ENCODE peak calls at places on chromosomes 1 and 21, in four cellular contexts. One of them, this sample, is unnamed.

GRCh38 chr1:15417365-15417934 is 7.8 kb downstream of the EFHD2 start:
- DNase-seq in neuronal stem cell: no peak
- DNase-seq in mesendoderm: peak
- DNase-seq in IMR-90: peak
- DNase-seq in this sample: no peak

GRCh38 chr1:206004821-206005220 is 1.6 kb upstream of the RAB7B start:
- DNase-seq in neuronal stem cell: no peak
- DNase-seq in IMR-90: no peak
- DNase-seq in mesendoderm: no peak
- DNase-seq in this sample: peak

GRCh38 chr21:44911384-44912157 is 9.1 kb downstream of the ITGB2 start:
- DNase-seq in mesendoderm: no peak
- DNase-seq in neuronal stem cell: no peak
- DNase-seq in IMR-90: no peak
- DNase-seq in this sample: no peak

GRCh38 chr1:159936284-159936904 is 9.0 kb downstream of the IGSF9 start:
- DNase-seq in mesendoderm: peak
- DNase-seq in neuronal stem cell: peak
- DNase-seq in IMR-90: no peak
- DNase-seq in this sample: peak

GRCh38 chr1:221667504-221667903 is 74.4 kb downstream of the DUSP10 start:
- DNase-seq in mesendoderm: no peak
- DNase-seq in IMR-90: peak
- DNase-seq in neuronal stem cell: no peak
- DNase-seq in this sample: peak

GRCh38 chr1:235336903-235337302 is 8.5 kb downstream of the GGPS1 start:
- DNase-seq in mesendoderm: no peak
- DNase-seq in IMR-90: peak
- DNase-seq in neuronal stem cell: no peak
- DNase-seq in this sample: no peak

GRCh38 chr21:38479641-38480515 is 18.4 kb downstream of the ERG start:
- DNase-seq in IMR-90: no peak
- DNase-seq in mesendoderm: no peak
- DNase-seq in neuronal stem cell: no peak
- DNase-seq in this sample: no peak

GRCh38 chr1:172344444-172344843 is 76.0 kb upstream of the C1orf105 start:
- DNase-seq in mesendoderm: no peak
- DNase-seq in IMR-90: no peak
- DNase-seq in neuronal stem cell: no peak
- DNase-seq in this sample: no peak

GRCh38 chr1:53678948-53679825 is 59.8 kb downstream of the GLIS1 start:
- DNase-seq in IMR-90: no peak
- DNase-seq in mesendoderm: no peak
- DNase-seq in neuronal stem cell: no peak
- DNase-seq in this sample: no peak

GRCh38 chr1:27526569-27527222 is 36.7 kb upstream of the WASF2 start:
- DNase-seq in mesendoderm: no peak
- DNase-seq in IMR-90: peak
- DNase-seq in neuronal stem cell: no peak
- DNase-seq in this sample: peak

GRCh38 chr1:23101891-23102688 is 66.6 kb downstream of the LUZP1 start:
- DNase-seq in neuronal stem cell: no peak
- DNase-seq in IMR-90: peak
- DNase-seq in mesendoderm: no peak
- DNase-seq in this sample: no peak

GRCh38 chr1:1325288-1326074 is 879 bp downstream of the CPTP start:
- DNase-seq in neuronal stem cell: no peak
- DNase-seq in IMR-90: no peak
- DNase-seq in mesendoderm: no peak
- DNase-seq in this sample: no peak

GRCh38 chr1:51237714-51238403 is 1.8 kb downstream of the RNF11 start:
- DNase-seq in IMR-90: peak
- DNase-seq in neuronal stem cell: peak
- DNase-seq in mesendoderm: peak
- DNase-seq in this sample: no peak

GRCh38 chr1:3003039-3003940 is 18.0 kb upstream of the ACTRT2 start:
- DNase-seq in mesendoderm: no peak
- DNase-seq in neuronal stem cell: no peak
- DNase-seq in IMR-90: no peak
- DNase-seq in this sample: no peak

GRCh38 chr1:111965781-111966453 is 23.6 kb downstream of the KCND3 start:
- DNase-seq in neuronal stem cell: no peak
- DNase-seq in mesendoderm: no peak
- DNase-seq in IMR-90: no peak
- DNase-seq in this sample: no peak

GRCh38 chr1:106793686-106794085 is 262.8 kb upstream of the PRMT6 start:
- DNase-seq in IMR-90: no peak
- DNase-seq in mesendoderm: no peak
- DNase-seq in neuronal stem cell: no peak
- DNase-seq in this sample: no peak

GRCh38 chr1:185850366-185850765 is 116.2 kb downstream of the HMCN1 start:
- DNase-seq in mesendoderm: peak
- DNase-seq in IMR-90: peak
- DNase-seq in neuronal stem cell: peak
- DNase-seq in this sample: peak

GRCh38 chr21:44399955-44400790 is 46.8 kb downstream of the TRPM2 start:
- DNase-seq in mesendoderm: no peak
- DNase-seq in neuronal stem cell: no peak
- DNase-seq in IMR-90: no peak
- DNase-seq in this sample: no peak

GRCh38 chr1:3533051-3534048 is 78.0 kb downstream of the MEGF6 start:
- DNase-seq in neuronal stem cell: no peak
- DNase-seq in IMR-90: no peak
- DNase-seq in mesendoderm: peak
- DNase-seq in this sample: no peak

GRCh38 chr1:7228252-7228961 is 443.2 kb downstream of the CAMTA1 start:
- DNase-seq in mesendoderm: no peak
- DNase-seq in neuronal stem cell: no peak
- DNase-seq in IMR-90: no peak
- DNase-seq in this sample: no peak

GRCh38 chr1:53766766-53767409 is 27.9 kb upstream of the GLIS1 start:
- DNase-seq in mesendoderm: no peak
- DNase-seq in neuronal stem cell: no peak
- DNase-seq in IMR-90: peak
- DNase-seq in this sample: peak

GRCh38 chr21:25371831-25372434 is 235.3 kb downstream of the MRPL39 start:
- DNase-seq in IMR-90: no peak
- DNase-seq in neuronal stem cell: no peak
- DNase-seq in mesendoderm: no peak
- DNase-seq in this sample: no peak

GRCh38 chr1:33349778-33350610 is 29.1 kb upstream of the A3GALT2 start:
- DNase-seq in neuronal stem cell: peak
- DNase-seq in IMR-90: peak
- DNase-seq in mesendoderm: peak
- DNase-seq in this sample: peak

GRCh38 chr1:68516066-68516465 is 19.2 kb upstream of the DEPDC1 start:
- DNase-seq in mesendoderm: no peak
- DNase-seq in neuronal stem cell: no peak
- DNase-seq in IMR-90: no peak
- DNase-seq in this sample: no peak

GRCh38 chr1:235495030-235495429 is 9.2 kb downstream of the B3GALNT2 start:
- DNase-seq in IMR-90: no peak
- DNase-seq in neuronal stem cell: no peak
- DNase-seq in mesendoderm: no peak
- DNase-seq in this sample: no peak

GRCh38 chr1:63665410-63665809 is 72.2 kb downstream of the PGM1 start:
- DNase-seq in IMR-90: no peak
- DNase-seq in neuronal stem cell: no peak
- DNase-seq in mesendoderm: no peak
- DNase-seq in this sample: no peak

GRCh38 chr1:247347395-247348222 is 15.9 kb upstream of the ZNF496 start:
- DNase-seq in neuronal stem cell: no peak
- DNase-seq in mesendoderm: no peak
- DNase-seq in IMR-90: no peak
- DNase-seq in this sample: no peak

GRCh38 chr21:31295676-31296075 is 48.4 kb downstream of the TIAM1 start:
- DNase-seq in IMR-90: no peak
- DNase-seq in mesendoderm: no peak
- DNase-seq in neuronal stem cell: no peak
- DNase-seq in this sample: peak

GRCh38 chr21:31290765-31291164 is 53.3 kb downstream of the TIAM1 start:
- DNase-seq in mesendoderm: no peak
- DNase-seq in neuronal stem cell: no peak
- DNase-seq in IMR-90: no peak
- DNase-seq in this sample: no peak

GRCh38 chr21:31298618-31299269 is 45.3 kb downstream of the TIAM1 start:
- DNase-seq in neuronal stem cell: no peak
- DNase-seq in mesendoderm: no peak
- DNase-seq in IMR-90: no peak
- DNase-seq in this sample: no peak

GRCh38 chr21:31293986-31294385 is 50.1 kb downstream of the TIAM1 start:
- DNase-seq in mesendoderm: peak
- DNase-seq in IMR-90: peak
- DNase-seq in neuronal stem cell: peak
- DNase-seq in this sample: peak

GRCh38 chr21:31294691-31295090 is 49.4 kb downstream of the TIAM1 start:
- DNase-seq in neuronal stem cell: no peak
- DNase-seq in mesendoderm: no peak
- DNase-seq in IMR-90: no peak
- DNase-seq in this sample: no peak
- H3K18ac ChIP-seq in neuronal stem cell: no peak
- H3K18ac ChIP-seq in mesendoderm: no peak
- H3K18ac ChIP-seq in IMR-90: peak
- H3K18ac ChIP-seq in this sample: no peak

GRCh38 chr1:100622506-100622905 is 84.6 kb downstream of the GPR88 start:
- DNase-seq in mesendoderm: no peak
- DNase-seq in IMR-90: no peak
- DNase-seq in neuronal stem cell: no peak
- DNase-seq in this sample: no peak
- H3K4me3 ChIP-seq in mesendoderm: no peak
- H3K4me3 ChIP-seq in IMR-90: no peak
- H3K4me3 ChIP-seq in neuronal stem cell: no peak
- H3K4me3 ChIP-seq in this sample: no peak

GRCh38 chr1:54950361-54951163 is 29.9 kb upstream of the TMEM61 start:
- DNase-seq in neuronal stem cell: peak
- DNase-seq in mesendoderm: peak
- DNase-seq in IMR-90: peak
- DNase-seq in this sample: peak
- H3K18ac ChIP-seq in neuronal stem cell: peak
- H3K18ac ChIP-seq in mesendoderm: peak
- H3K18ac ChIP-seq in IMR-90: peak
- H3K18ac ChIP-seq in this sample: no peak

DNA sequence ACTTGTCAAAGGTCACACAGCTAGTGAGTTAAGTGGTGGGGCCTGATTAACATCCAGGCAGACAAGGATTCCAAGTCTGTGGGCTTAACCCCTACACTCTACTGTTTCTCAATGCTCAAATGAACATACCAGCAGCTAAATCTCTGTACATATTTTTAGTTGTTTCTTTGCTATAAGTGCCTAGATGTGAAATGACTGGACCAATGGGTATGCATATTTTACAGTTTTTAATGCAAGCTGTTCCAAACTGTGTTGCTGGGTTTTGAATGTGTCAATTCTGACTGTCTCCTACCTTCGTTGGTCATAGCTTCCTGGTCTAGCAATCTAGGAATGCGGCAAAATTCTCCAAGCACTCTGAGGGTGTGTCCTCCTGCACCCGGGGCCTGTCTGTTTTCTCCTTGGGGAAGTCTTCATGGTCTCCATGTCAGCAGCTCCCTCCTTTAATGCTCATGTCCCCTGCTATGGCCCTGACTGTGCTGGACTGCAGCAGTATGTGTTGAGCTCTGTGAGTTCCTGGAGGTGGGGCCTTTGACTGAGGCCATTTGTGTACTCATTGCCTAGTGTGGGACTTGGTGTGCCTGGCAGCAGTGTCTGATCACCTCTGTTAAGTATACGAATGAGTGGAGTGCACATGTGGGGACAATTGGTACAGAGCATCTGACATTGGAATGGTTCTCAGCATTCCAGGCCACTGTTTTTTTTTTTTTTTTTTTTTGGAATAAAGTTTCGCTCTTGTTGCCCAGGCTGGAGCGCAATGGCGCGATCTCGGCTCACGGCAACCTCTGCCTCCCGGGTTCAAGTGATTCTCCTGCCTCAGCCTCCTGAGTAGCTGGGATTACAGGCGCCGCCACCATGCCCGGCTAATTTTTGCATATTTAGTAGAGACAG is 72.9 kb upstream of the SLC2A1 start:
- DNase-seq in IMR-90: no peak
- DNase-seq in neuronal stem cell: no peak
- DNase-seq in mesendoderm: no peak
- DNase-seq in this sample: peak
- H3K4me3 ChIP-seq in IMR-90: no peak
- H3K4me3 ChIP-seq in neuronal stem cell: no peak
- H3K4me3 ChIP-seq in mesendoderm: no peak
- H3K4me3 ChIP-seq in this sample: no peak

GRCh38 chr1:156667610-156667967 is 9.6 kb downstream of the NES start:
- DNase-seq in IMR-90: peak
- DNase-seq in mesendoderm: no peak
- DNase-seq in neuronal stem cell: no peak
- DNase-seq in this sample: no peak
- H3K18ac ChIP-seq in IMR-90: peak
- H3K18ac ChIP-seq in mesendoderm: no peak
- H3K18ac ChIP-seq in neuronal stem cell: peak
- H3K18ac ChIP-seq in this sample: peak

GRCh38 chr1:192949783-192950182 is 109.4 kb downstream of the UCHL5 start:
- DNase-seq in neuronal stem cell: no peak
- DNase-seq in mesendoderm: peak
- DNase-seq in IMR-90: no peak
- DNase-seq in this sample: no peak
- H3K4me3 ChIP-seq in neuronal stem cell: no peak
- H3K4me3 ChIP-seq in mesendoderm: no peak
- H3K4me3 ChIP-seq in IMR-90: no peak
- H3K4me3 ChIP-seq in this sample: no peak

DNA sequence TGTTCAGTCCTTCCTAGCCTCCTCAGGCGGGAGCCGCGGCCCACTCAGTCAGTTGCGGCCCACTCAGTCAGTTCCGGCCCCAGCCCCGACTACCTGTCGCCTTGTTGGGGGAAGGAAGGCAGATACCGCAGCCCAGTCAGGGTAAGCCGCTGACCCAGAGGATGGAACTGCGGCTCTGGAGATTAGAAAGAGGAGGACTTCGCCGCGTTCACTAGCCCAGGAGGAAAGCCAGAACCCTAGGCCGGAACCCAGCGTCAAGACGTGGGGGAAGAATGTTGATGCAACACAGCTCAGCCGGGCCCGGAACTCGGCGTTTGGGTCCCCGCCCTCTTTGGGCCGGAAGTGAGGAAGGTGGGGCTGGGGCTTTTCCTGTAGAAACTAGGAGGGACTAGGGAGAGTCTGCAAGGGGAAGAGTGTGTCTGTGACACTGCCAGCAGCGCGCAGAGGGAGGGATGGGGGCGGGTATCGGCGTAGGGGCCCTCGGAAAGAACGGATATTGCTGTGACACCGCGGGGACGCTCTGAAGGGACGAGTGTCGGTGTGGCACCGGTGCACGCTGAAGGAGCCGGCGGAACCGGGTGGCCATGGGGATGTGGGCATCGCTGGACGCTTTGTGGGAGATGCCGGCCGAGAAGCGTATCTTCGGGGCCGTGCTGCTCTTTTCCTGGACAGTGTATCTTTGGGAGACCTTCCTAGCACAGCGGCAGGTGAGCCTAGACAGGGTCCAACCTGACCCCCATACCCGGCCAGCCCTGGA is at the start of gene ZMPSTE24:
- DNase-seq in mesendoderm: peak
- DNase-seq in neuronal stem cell: peak
- DNase-seq in IMR-90: peak
- DNase-seq in this sample: peak
- H3K18ac ChIP-seq in mesendoderm: peak
- H3K18ac ChIP-seq in neuronal stem cell: peak
- H3K18ac ChIP-seq in IMR-90: peak
- H3K18ac ChIP-seq in this sample: peak